ENCODE peak calls at places on chromosomes 3 and 15, in seven cellular contexts. E, I, H, F, J, C and N are unnamed samples.

GRCh38 chr15:98506711-98507110 is 141.6 kb upstream of the IGF1R start:
- DNase-seq in I (no peak), C (no peak), J (no peak), H (no peak), E (no peak), F (peak; percentile 81), N (no peak)

GRCh38 chr3:36991923-36992805 is 767 bp downstream of the EPM2AIP1 start:
- DNase-seq in J (no peak), F (no peak), C (peak; percentile 31), H (no peak), E (peak; percentile 56), I (peak; percentile 16), N (peak; percentile 51)

GRCh38 chr3:99319961-99320360 is 318.4 kb upstream of the COL8A1 start:
- DNase-seq in I (no peak), F (no peak), H (no peak), C (no peak), J (no peak), E (peak; percentile 79), N (peak; percentile 86)

GRCh38 chr15:52540374-52541012 is 11.8 kb upstream of the MYO5A start:
- DNase-seq in H (no peak), E (no peak), C (no peak), F (no peak), I (no peak), J (no peak), N (no peak)

GRCh38 chr15:45457215-45457614 is 65.3 kb downstream of the SLC30A4 start:
- DNase-seq in I (no peak), E (no peak), F (no peak), J (no peak), C (no peak), H (no peak), N (no peak)

GRCh38 chr3:66592061-66592875 is 91.4 kb upstream of the LRIG1 start:
- DNase-seq in H (no peak), E (no peak), J (no peak), I (no peak), F (no peak), C (no peak), N (no peak)

GRCh38 chr3:32460031-32460749 is 42.5 kb downstream of the CMTM6 start:
- DNase-seq in I (no peak), E (no peak), H (no peak), C (no peak), J (peak; percentile 75), F (no peak), N (no peak)

GRCh38 chr3:106534206-106534605 is 665.4 kb upstream of the CBLB start:
- DNase-seq in C (no peak), E (peak; percentile 73), J (peak; percentile 22), H (no peak), F (no peak), I (peak; percentile 42), N (peak; percentile 37)

GRCh38 chr3:43223670-43224364 is 62.5 kb upstream of the SNRK start:
- DNase-seq in J (no peak), C (no peak), H (no peak), I (no peak), E (no peak), F (no peak), N (peak; percentile 64)

GRCh38 chr3:23872330-23872729 is 44.5 kb downstream of the NKIRAS1 start:
- DNase-seq in E (no peak), H (no peak), F (no peak), C (no peak), J (no peak), I (no peak), N (no peak)

GRCh38 chr3:187802928-187803259 is 57.6 kb upstream of the BCL6 start:
- DNase-seq in J (no peak), E (no peak), H (no peak), I (no peak), C (no peak), F (no peak), N (no peak)

GRCh38 chr3:79115458-79115857 is 652.3 kb downstream of the ROBO1 start:
- DNase-seq in E (no peak), J (no peak), F (no peak), I (no peak), C (no peak), H (no peak), N (no peak)

GRCh38 chr3:72957303-72957702 is 39.3 kb upstream of the PPP4R2 start:
- DNase-seq in H (peak; percentile 57), C (peak; percentile 45), E (no peak), I (peak; percentile 29), F (no peak), J (no peak), N (peak; percentile 14)

GRCh38 chr3:54853573-54854404 is 74.1 kb downstream of the LRTM1 start:
- DNase-seq in J (no peak), E (peak; percentile 61), I (peak; percentile 53), F (peak; percentile 93), H (peak; percentile 80), C (peak; percentile 69), N (peak; percentile 63)

GRCh38 chr3:47512416-47513124 is 942 bp downstream of the ELP6 start:
- DNase-seq in C (peak; percentile 22), F (no peak), H (peak; percentile 10), J (peak; percentile 12), E (peak; percentile 27), I (peak; percentile 35), N (peak; percentile 18)

GRCh38 chr3:20776717-20777116 is 590.7 kb upstream of the SGO1 start:
- DNase-seq in C (no peak), E (no peak), H (no peak), F (no peak), J (no peak), I (no peak), N (peak; percentile 68)